ENCODE peak calls at places on chromosomes 3 and 15, in five cellular contexts. G is cardiac fibroblast, Y is astrocyte of the cerebellum, K is AG09309, X is adipocyte. O is an unnamed sample.

GRCh38 chr3:4978966-4979400 is 254 bp upstream of the BHLHE40 start:
- DNase-seq in G (peak), Y (peak), K (peak), X (peak), O (peak)

GRCh38 chr3:94887056-94887455 is 824.2 kb downstream of the NSUN3 start:
- DNase-seq in G (no peak), Y (no peak), K (no peak), X (no peak), O (no peak)

GRCh38 chr15:40930430-40931299 is 1.5 kb downstream of the DLL4 start:
- DNase-seq in G (peak), Y (no peak), K (no peak), X (peak), O (no peak)

GRCh38 chr3:41075958-41076357 is 123.3 kb upstream of the CTNNB1 start:
- DNase-seq in G (peak), Y (no peak), K (no peak), X (no peak), O (peak)

GRCh38 chr3:63349583-63350177 is 71.6 kb downstream of the SYNPR start:
- DNase-seq in G (peak), Y (peak), K (no peak), X (peak), O (peak)

GRCh38 chr3:167372138-167372537 is 8.0 kb downstream of the ZBBX start:
- DNase-seq in G (no peak), Y (no peak), K (no peak), X (no peak), O (no peak)

GRCh38 chr3:53109190-53109589 is 21.0 kb downstream of the RFT1 start:
- DNase-seq in G (peak), Y (peak), K (peak), X (peak), O (peak)

GRCh38 chr3:14452676-14453367 is 50.4 kb downstream of the SLC6A6 start:
- DNase-seq in G (peak), Y (peak), K (peak), X (peak), O (peak)

GRCh38 chr3:134840459-134840858 is 45.4 kb downstream of the EPHB1 start:
- DNase-seq in G (no peak), Y (no peak), K (peak), X (no peak), O (no peak)

GRCh38 chr3:41638381-41638780 is 323.5 kb downstream of the ULK4 start:
- DNase-seq in G (no peak), Y (no peak), K (no peak), X (peak), O (peak)

GRCh38 chr3:61173685-61174084 is 77.6 kb downstream of the FHIT start:
- DNase-seq in G (no peak), Y (no peak), K (no peak), X (no peak), O (no peak)

GRCh38 chr3:112627419-112627818 is 13.5 kb downstream of the CCDC80 start:
- DNase-seq in G (no peak), Y (no peak), K (no peak), X (no peak), O (no peak)

GRCh38 chr3:196662033-196662432 is 22.5 kb downstream of the NRROS start:
- DNase-seq in G (no peak), Y (no peak), K (no peak), X (no peak), O (no peak)

GRCh38 chr15:71066983-71067382 is 48.3 kb upstream of the THSD4 start:
- DNase-seq in G (peak), Y (no peak), K (peak), X (no peak), O (peak)

GRCh38 chr3:81043009-81043408 is 718.4 kb downstream of the GBE1 start:
- DNase-seq in G (no peak), Y (no peak), K (no peak), X (no peak), O (no peak)

GRCh38 chr3:112767177-112767576 is 79.5 kb downstream of the CD200R1L start:
- DNase-seq in G (no peak), Y (no peak), K (no peak), X (peak), O (peak)

GRCh38 chr3:166734734-166735133 is 645.4 kb downstream of the ZBBX start:
- DNase-seq in G (no peak), Y (no peak), K (no peak), X (no peak), O (no peak)

GRCh38 chr15:83653639-83654378 is at the start of gene ADAMTSL3:
- DNase-seq in G (peak), Y (peak), K (no peak), X (peak), O (peak)
- H3K4me3 ChIP-seq in G (peak), Y (peak), K (no peak), X (peak), O (no peak)

DNA sequence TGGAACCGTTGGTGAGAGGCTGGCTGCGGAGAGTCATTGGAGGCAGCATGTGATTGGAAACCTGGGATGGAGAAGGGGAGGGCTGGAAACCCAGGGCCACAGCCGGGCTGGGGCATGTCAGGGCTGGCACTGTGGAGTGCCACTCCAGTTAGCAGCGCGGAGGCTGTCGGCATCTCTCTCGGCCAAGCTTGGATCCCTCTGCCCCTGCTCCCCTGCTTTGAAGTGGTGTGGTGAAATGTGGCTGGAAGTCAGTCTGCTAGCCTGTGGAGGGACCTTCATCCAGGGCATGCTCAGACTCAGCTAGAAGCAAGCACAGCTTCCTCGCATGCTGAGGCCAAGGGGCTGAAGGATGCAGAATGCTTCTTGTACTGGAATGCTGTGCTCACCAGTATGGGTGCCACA is 13.5 kb downstream of the SLCO3A1 start:
- DNase-seq in G (peak), Y (no peak), K (no peak), X (peak), O (peak)
- H3K4me3 ChIP-seq in G (no peak), Y (no peak), K (no peak), X (peak), O (peak)

GRCh38 chr15:73996267-73996666 is 1.8 kb downstream of the PML start:
- DNase-seq in G (no peak), Y (no peak), K (no peak), X (no peak), O (no peak)
- H3K4me3 ChIP-seq in G (peak), Y (peak), K (peak), X (peak), O (peak)

GRCh38 chr3:16883726-16884083 is 1.1 kb upstream of the PLCL2 start:
- DNase-seq in G (no peak), Y (no peak), K (no peak), X (no peak), O (peak)
- H3K4me3 ChIP-seq in G (peak), Y (peak), K (peak), X (peak), O (peak)

GRCh38 chr15:99514306-99514705 is 51.5 kb upstream of the MEF2A start:
- DNase-seq in G (no peak), Y (no peak), K (no peak), X (no peak), O (no peak)

GRCh38 chr15:99509686-99510461 is 55.9 kb upstream of the MEF2A start:
- DNase-seq in G (no peak), Y (no peak), K (no peak), X (no peak), O (no peak)

GRCh38 chr15:99511865-99512632 is 53.7 kb upstream of the MEF2A start:
- DNase-seq in G (peak), Y (no peak), K (no peak), X (no peak), O (no peak)

GRCh38 chr15:99508807-99509311 is 56.9 kb upstream of the MEF2A start:
- DNase-seq in G (no peak), Y (no peak), K (no peak), X (no peak), O (no peak)

GRCh38 chr15:99511529-99511864 is 54.3 kb upstream of the MEF2A start:
- DNase-seq in G (peak), Y (peak), K (peak), X (peak), O (peak)
- H3K4me3 ChIP-seq in G (no peak), Y (no peak), K (no peak), X (no peak), O (no peak)

DNA sequence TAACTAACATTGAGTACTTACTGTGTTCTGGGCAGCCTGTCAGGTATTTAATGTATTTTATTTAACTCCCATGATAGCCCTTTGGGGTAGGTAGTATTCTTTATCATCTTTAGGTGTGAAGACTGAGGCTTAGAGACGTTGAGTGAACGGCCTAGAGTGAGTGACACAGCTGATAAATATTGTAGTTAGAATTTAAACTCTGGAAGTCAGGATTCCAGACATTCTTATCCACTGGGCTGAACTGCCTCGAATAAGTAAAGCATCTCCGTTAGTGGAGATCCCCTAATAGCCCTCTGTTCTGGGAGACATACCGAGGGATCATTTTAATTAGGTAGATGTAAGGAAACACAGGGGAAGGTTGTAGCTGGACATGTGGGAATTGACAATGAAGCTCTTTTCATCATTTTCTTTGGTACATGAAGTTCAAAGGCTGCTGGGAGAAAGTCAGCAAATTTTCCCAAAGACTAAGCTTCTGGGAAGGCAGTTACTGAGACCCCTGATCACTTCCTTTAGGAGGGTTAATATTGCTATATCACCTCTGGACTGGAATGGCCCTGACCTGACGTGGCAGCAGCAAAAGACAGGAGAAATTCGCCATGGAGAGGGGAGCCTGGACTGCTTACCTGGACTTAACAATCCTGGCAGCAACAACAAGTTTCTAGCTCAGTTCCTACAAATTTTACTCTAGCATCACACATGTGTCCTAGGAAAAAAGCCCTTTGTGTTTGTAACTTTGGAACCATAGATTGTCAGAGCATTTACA is 11.7 kb upstream of the PDCD6IP start:
- DNase-seq in G (no peak), Y (no peak), K (no peak), X (peak), O (no peak)
- H3K4me3 ChIP-seq in G (peak), Y (peak), K (no peak), X (peak), O (peak)

GRCh38 chr3:42685363-42685881 is at the start of gene KLHL40:
- DNase-seq in G (no peak), Y (no peak), K (no peak), X (no peak), O (no peak)
- H3K4me3 ChIP-seq in G (peak), Y (no peak), K (no peak), X (peak), O (no peak)

O was measured in fibroblast of mammary gland.